ENCODE peak calls at places on chromosomes 13 and 19, in eight cellular contexts. C is uterus, O is GM12891, R is heart left ventricle, G is suprapubic skin, M is H1, V is IMR-90, A is esophagus squamous epithelium. J is an unnamed sample.

GRCh38 chr19:7850975-7851622 is 21.1 kb downstream of the EVI5L start:
- DNase-seq in R (no peak), G (no peak), A (no peak), M (no peak), O (no peak), V (no peak), C (no peak), J (no peak)

GRCh38 chr13:100363874-100364273 is 224.7 kb downstream of the GGACT start:
- DNase-seq in V (peak), C (no peak), G (no peak), O (no peak), R (no peak), M (no peak), A (no peak), J (no peak)

GRCh38 chr13:80123945-80124344 is 217.0 kb downstream of the SPRY2 start:
- DNase-seq in G (no peak), C (no peak), R (no peak), M (no peak), V (no peak), A (no peak), O (no peak), J (no peak)

GRCh38 chr19:43723588-43723987 is 7.7 kb downstream of the IRGC start:
- DNase-seq in R (no peak), A (no peak), V (no peak), G (no peak), C (no peak), O (no peak), M (no peak), J (no peak)

GRCh38 chr19:30666301-30666803 is 294.2 kb downstream of the ZNF536 start:
- DNase-seq in R (no peak), V (peak), C (peak), G (no peak), O (peak), A (no peak), M (no peak), J (peak)

GRCh38 chr13:34155931-34156607 is 338.1 kb downstream of the RFC3 start:
- DNase-seq in C (no peak), R (no peak), M (no peak), G (no peak), A (no peak), V (peak), O (no peak), J (no peak)

GRCh38 chr13:26899153-26899552 is 138.6 kb upstream of the GPR12 start:
- DNase-seq in V (no peak), M (no peak), O (no peak), R (no peak), G (no peak), A (no peak), C (no peak), J (no peak)

GRCh38 chr13:70415141-70415540 is 306.9 kb upstream of the KLHL1 start:
- DNase-seq in V (no peak), R (no peak), O (no peak), A (no peak), G (no peak), C (no peak), M (no peak), J (no peak)

GRCh38 chr13:43664700-43665191 is 122.0 kb downstream of the ENOX1 start:
- DNase-seq in C (peak), G (no peak), O (no peak), A (no peak), R (peak), M (no peak), V (peak), J (peak)

GRCh38 chr13:93004919-93005318 is 221.7 kb upstream of the GPC6 start:
- DNase-seq in G (no peak), C (no peak), R (no peak), M (peak), O (no peak), V (peak), A (no peak), J (no peak)

GRCh38 chr19:13071444-13072205 is 31.0 kb downstream of the LYL1 start:
- DNase-seq in V (no peak), C (no peak), R (no peak), M (no peak), O (no peak), A (no peak), G (no peak), J (no peak)

GRCh38 chr19:16161848-16162247 is 11.5 kb downstream of the CIB3 start:
- DNase-seq in R (no peak), O (no peak), G (no peak), V (peak), A (no peak), M (no peak), C (no peak), J (no peak)

GRCh38 chr13:106176103-106176502 is 359.4 kb downstream of the EFNB2 start:
- DNase-seq in O (no peak), V (peak), C (no peak), M (no peak), A (no peak), R (no peak), G (no peak), J (no peak)

GRCh38 chr13:112466132-112467025 is 90.2 kb downstream of the SPACA7 start:
- DNase-seq in M (no peak), C (no peak), V (no peak), A (no peak), R (no peak), G (no peak), O (no peak), J (no peak)

GRCh38 chr19:37931941-37932655 is 25.1 kb downstream of the SIPA1L3 start:
- DNase-seq in C (peak), A (no peak), O (peak), M (peak), V (peak), R (peak), G (peak), J (peak)

GRCh38 chr19:13018037-13018914 is 23.0 kb downstream of the NFIX start:
- DNase-seq in R (peak), M (no peak), O (no peak), G (no peak), V (peak), C (peak), A (no peak), J (no peak)

GRCh38 chr13:99389520-99390304 is 82.5 kb upstream of the GPR183 start:
- DNase-seq in M (no peak), A (no peak), C (no peak), V (no peak), G (no peak), O (no peak), R (no peak), J (no peak)

GRCh38 chr19:4976412-4977298 is 7.7 kb downstream of the KDM4B start:
- DNase-seq in M (no peak), R (peak), C (peak), O (no peak), A (peak), G (peak), V (peak), J (peak)

GRCh38 chr13:110216403-110217041 is 90.4 kb downstream of the COL4A1 start:
- DNase-seq in V (peak), G (no peak), R (peak), O (no peak), M (no peak), C (peak), A (no peak), J (peak)

GRCh38 chr19:21491161-21491560 is 14.2 kb upstream of the ZNF429 start:
- DNase-seq in V (peak), G (no peak), O (no peak), R (no peak), M (no peak), C (no peak), A (no peak), J (no peak)

GRCh38 chr13:100630564-100630963 is 42.0 kb upstream of the GGACT start:
- DNase-seq in G (no peak), M (no peak), V (no peak), R (no peak), O (no peak), C (no peak), A (no peak), J (no peak)

GRCh38 chr13:82002693-82003092 is 1661.8 kb upstream of the SPRY2 start:
- DNase-seq in V (no peak), M (no peak), G (no peak), O (no peak), C (no peak), R (no peak), A (no peak), J (no peak)

GRCh38 chr13:59790626-59791025 is 373.1 kb downstream of the DIAPH3 start:
- DNase-seq in M (no peak), A (no peak), R (no peak), O (no peak), C (no peak), G (no peak), V (peak), J (no peak)

DNA sequence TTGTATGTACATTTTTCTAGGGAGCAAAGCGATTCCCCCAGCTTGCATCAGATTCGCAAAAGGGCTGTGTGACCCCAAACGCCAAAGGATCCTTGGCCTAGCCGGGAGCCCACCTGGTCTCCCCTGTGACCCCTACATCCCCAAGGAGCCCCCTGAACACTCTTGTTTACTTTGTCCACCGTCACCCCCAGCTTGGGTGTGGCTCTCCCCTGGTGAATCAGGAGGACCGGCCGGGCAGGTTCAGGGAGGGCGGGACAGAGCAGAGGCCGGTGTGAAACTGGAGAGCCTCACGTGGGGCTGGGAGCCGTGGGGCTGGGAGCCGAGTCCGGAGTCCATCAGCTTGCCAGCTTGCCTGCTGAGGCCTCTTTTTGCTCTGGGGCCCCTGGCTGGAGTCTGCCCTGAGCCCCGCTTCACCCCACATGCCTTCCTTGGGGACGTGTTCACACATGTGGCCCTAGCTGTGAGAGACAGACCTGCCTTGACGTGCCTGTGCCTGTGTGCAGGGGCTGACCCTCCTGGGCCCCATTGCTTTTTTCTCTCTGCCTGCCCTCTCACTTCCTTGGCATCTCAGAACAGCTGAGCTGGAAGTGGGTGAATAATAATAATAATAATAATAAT is 2.0 kb downstream of the ITPKC start:
- DNase-seq in G (peak), V (peak), R (peak), A (no peak), M (no peak), C (peak), O (no peak), J (peak)
- TF ChIP-seq POLR2A in G (no peak), V (peak), R (no peak), A (no peak), M (no peak), C (no peak), O (no peak), J (peak)

GRCh38 chr19:1133471-1133929 is 29.7 kb downstream of the GPX4 start:
- DNase-seq in O (no peak), V (no peak), M (no peak), C (no peak), R (no peak), G (no peak), A (peak), J (no peak)
- TF ChIP-seq POLR2A in O (no peak), V (no peak), M (no peak), C (no peak), R (no peak), G (no peak), A (no peak), J (no peak)

DNA sequence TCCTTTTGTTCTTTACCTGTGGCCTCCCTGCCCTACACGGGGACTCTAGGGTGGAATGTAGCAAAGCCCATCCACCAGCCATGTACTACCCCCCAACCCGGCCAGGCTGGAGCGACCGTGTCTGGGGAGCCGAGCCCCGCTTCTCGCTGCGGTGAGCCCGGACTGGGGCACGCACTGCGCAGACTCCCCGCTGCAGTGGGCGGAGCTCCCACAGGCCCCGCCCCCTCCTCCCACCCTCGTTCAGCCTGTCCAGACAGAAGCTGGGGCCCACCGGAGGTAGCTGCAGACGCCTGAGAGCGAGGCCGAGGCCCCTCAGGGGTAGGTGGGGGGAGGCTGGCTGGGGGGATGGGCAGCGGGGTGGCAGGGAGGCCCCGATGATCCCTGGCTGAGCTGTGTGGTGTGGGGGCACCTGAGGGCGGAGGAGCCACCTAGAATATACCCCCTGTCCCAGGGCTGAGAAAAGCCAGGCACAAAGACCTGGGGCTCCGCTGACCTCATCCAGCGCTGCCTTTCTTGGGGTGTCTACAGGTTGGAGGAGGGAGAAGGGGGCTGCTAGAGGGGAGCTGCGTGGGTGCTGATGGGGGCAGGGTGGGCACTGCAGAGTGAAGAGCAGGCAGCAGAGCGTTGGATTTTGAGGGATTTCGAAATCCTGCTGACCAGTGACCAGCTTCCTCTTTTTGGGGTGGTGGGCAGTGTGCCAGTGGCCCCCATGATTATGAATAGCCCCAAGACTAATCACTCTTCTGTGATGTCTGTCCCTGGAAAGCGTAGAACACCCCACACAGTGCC is 17.3 kb downstream of the PLD3 start:
- DNase-seq in A (no peak), M (peak), C (peak), R (peak), V (peak), G (no peak), O (peak), J (peak)
- TF ChIP-seq POLR2A in A (no peak), M (no peak), C (no peak), R (no peak), V (no peak), G (no peak), O (peak), J (peak)

GRCh38 chr19:45768644-45769053 is 403 bp downstream of the SIX5 start:
- DNase-seq in R (peak), G (peak), O (no peak), C (no peak), V (peak), M (no peak), A (no peak), J (peak)

GRCh38 chr19:45766919-45767346 is 2.1 kb downstream of the SIX5 start:
- DNase-seq in A (no peak), R (no peak), C (no peak), V (peak), O (no peak), G (no peak), M (no peak), J (peak)

GRCh38 chr19:45766293-45766918 is 2.6 kb downstream of the SIX5 start:
- DNase-seq in R (no peak), C (no peak), G (no peak), O (no peak), M (no peak), V (no peak), A (no peak), J (peak)

GRCh38 chr19:45767881-45768643 is 990 bp downstream of the SIX5 start:
- DNase-seq in C (peak), V (peak), R (peak), A (no peak), M (no peak), O (peak), G (peak), J (peak)

GRCh38 chr19:45767410-45767880 is 1.6 kb downstream of the SIX5 start:
- DNase-seq in C (peak), R (peak), G (peak), A (no peak), V (peak), M (no peak), O (no peak), J (peak)
- TF ChIP-seq POLR2A in C (peak), R (peak), G (no peak), A (no peak), V (no peak), M (no peak), O (no peak), J (peak)